ENCODE peak calls at places on chromosomes 1 and 21, in six cellular contexts. I is IMR-90, T is mesenchymal stem cell, D is neuronal stem cell, J is H9, A is H1. V is an unnamed sample.
A peak's percentile ranks its signal among the peaks of the same experiment; 100 is the strongest.

GRCh38 chr1:159091547-159092397 is 15.2 kb upstream of the AIM2 start:
- DNase-seq in T (peak; percentile 76), A (no peak), J (no peak), I (peak; percentile 86), D (no peak), V (peak; percentile 38)

GRCh38 chr1:246647113-246647512 is 77.1 kb upstream of the SCCPDH start:
- DNase-seq in J (peak; percentile 89), D (no peak), A (peak; percentile 58), I (peak; percentile 71), T (peak; percentile 79), V (peak; percentile 33)

GRCh38 chr1:235563513-235563912 is 59.3 kb upstream of the B3GALNT2 start:
- DNase-seq in D (no peak), J (no peak), A (no peak), T (no peak), I (no peak), V (no peak)

GRCh38 chr1:50424045-50424939 is 1.0 kb upstream of the DMRTA2 start:
- DNase-seq in J (no peak), T (peak; percentile 38), A (no peak), D (no peak), I (no peak), V (no peak)

GRCh38 chr1:183995322-183996035 is 42.0 kb downstream of the COLGALT2 start:
- DNase-seq in T (peak; percentile 68), I (peak; percentile 28), J (peak; percentile 46), D (no peak), A (no peak), V (no peak)

GRCh38 chr1:151326619-151327222 is 495 bp downstream of the PI4KB start:
- DNase-seq in I (peak; percentile 49), J (no peak), T (peak; percentile 84), D (no peak), A (no peak), V (peak; percentile 49)

GRCh38 chr1:231407049-231407448 is 15.0 kb downstream of the EGLN1 start:
- DNase-seq in J (no peak), D (no peak), T (no peak), I (no peak), A (no peak), V (no peak)

GRCh38 chr1:107919953-107920352 is 45.0 kb downstream of the VAV3 start:
- DNase-seq in T (no peak), I (no peak), A (no peak), J (no peak), D (no peak), V (no peak)

GRCh38 chr1:33826711-33827110 is 37.2 kb upstream of the HMGB4 start:
- DNase-seq in J (no peak), T (no peak), A (no peak), D (no peak), I (no peak), V (no peak)

GRCh38 chr1:205913451-205914204 is 29.6 kb downstream of the SLC26A9 start:
- DNase-seq in T (no peak), A (no peak), I (no peak), J (no peak), D (no peak), V (no peak)

GRCh38 chr1:205354259-205354904 is 2.3 kb downstream of the KLHDC8A start:
- DNase-seq in I (peak; percentile 76), A (no peak), D (no peak), T (peak; percentile 73), J (no peak), V (peak; percentile 46)

GRCh38 chr1:238624786-238625185 is 734.1 kb upstream of the ZP4 start:
- DNase-seq in J (no peak), A (no peak), D (no peak), I (peak; percentile 31), T (no peak), V (no peak)

GRCh38 chr1:69319287-69319686 is 248.4 kb upstream of the LRRC7 start:
- DNase-seq in T (no peak), D (no peak), I (no peak), J (no peak), A (no peak), V (no peak)

GRCh38 chr1:228108742-228109072 is 392 bp downstream of the MRPL55 start:
- DNase-seq in D (no peak), A (no peak), I (no peak), T (no peak), J (no peak), V (no peak)

GRCh38 chr1:83978056-83978455 is 20.9 kb downstream of the TTLL7 start:
- DNase-seq in T (no peak), J (no peak), D (no peak), A (no peak), I (no peak), V (no peak)

GRCh38 chr1:112502827-112503226 is 5.9 kb upstream of the WNT2B start:
- DNase-seq in T (no peak), J (no peak), D (no peak), A (no peak), I (no peak), V (no peak)

GRCh38 chr1:109161836-109162606 is 48.1 kb downstream of the ELAPOR1 start:
- DNase-seq in D (no peak), A (no peak), J (no peak), I (peak; percentile 89), T (peak; percentile 93), V (peak; percentile 97)

GRCh38 chr1:36322786-36323635 is 434 bp downstream of the EVA1B start:
- DNase-seq in D (peak; percentile 33), I (peak; percentile 59), J (peak; percentile 70), T (peak; percentile 80), A (no peak), V (no peak)

GRCh38 chr1:109784551-109785252 is 21.0 kb upstream of the EPS8L3 start:
- DNase-seq in J (no peak), T (no peak), I (no peak), D (no peak), A (no peak), V (no peak)

DNA sequence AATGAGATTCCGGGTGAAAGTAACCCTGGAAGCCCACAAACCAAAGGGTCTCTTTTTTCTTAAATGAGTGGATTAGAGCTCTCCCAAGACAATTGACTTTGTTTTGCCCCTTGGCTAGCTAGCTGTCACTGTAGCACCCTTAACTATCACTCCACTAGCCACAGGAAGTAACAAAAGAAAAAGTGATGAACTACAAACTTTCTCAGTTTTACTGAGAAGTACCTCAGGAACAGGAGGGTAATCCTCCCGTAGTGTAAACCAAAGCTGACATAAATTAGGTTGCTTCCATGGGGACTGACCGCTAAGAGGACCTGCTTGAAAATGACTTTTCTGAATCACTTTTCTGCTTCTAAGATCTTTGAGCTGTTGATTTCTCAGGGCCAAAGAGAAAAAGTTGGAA is 240.1 kb downstream of the BARHL2 start:
- DNase-seq in A (no peak), J (no peak), D (no peak), T (no peak), I (no peak), V (no peak)
- H3K14ac ChIP-seq in A (no peak overlapping the region), J (no peak overlapping the region), D (no peak overlapping the region), T (no peak overlapping the region), I (no peak overlapping the region), V (no peak overlapping the region)

GRCh38 chr1:91098299-91098901 is 76.6 kb upstream of the ZNF644 start:
- DNase-seq in I (no peak), J (no peak), A (no peak), T (peak; percentile 63), D (no peak), V (peak; percentile 34)

GRCh38 chr1:91104712-91105111 is 82.9 kb upstream of the ZNF644 start:
- DNase-seq in T (no peak), A (no peak), J (no peak), D (no peak), I (no peak), V (no peak)

GRCh38 chr1:91099746-91100621 is 78.1 kb upstream of the ZNF644 start:
- DNase-seq in J (no peak), A (no peak), I (no peak), T (peak; percentile 28), D (no peak), V (peak; percentile 83)
- H3K9ac ChIP-seq in J (no peak overlapping the region), A (no peak overlapping the region), I (no peak overlapping the region), T (no peak overlapping the region), D (no peak overlapping the region), V (no peak overlapping the region)

GRCh38 chr21:32572574-32573420 is 12.5 kb downstream of the TCP10L start:
- DNase-seq in T (no peak), I (no peak), A (no peak), J (no peak), D (no peak), V (peak; percentile 86)

GRCh38 chr21:32570456-32570855 is 14.9 kb downstream of the TCP10L start:
- DNase-seq in D (no peak), I (no peak), J (no peak), A (no peak), T (no peak), V (no peak)

GRCh38 chr21:32576011-32576410 is 9.3 kb downstream of the TCP10L start:
- DNase-seq in I (no peak), A (no peak), T (no peak), J (no peak), D (no peak), V (no peak)

GRCh38 chr21:32578107-32578691 is 7.1 kb downstream of the TCP10L start:
- DNase-seq in D (no peak), I (peak; percentile 9), J (peak; percentile 79), T (no peak), A (peak; percentile 23), V (no peak)

GRCh38 chr21:32574946-32575925 is 10.1 kb downstream of the TCP10L start:
- DNase-seq in I (no peak), T (no peak), D (no peak), A (no peak), J (no peak), V (no peak)
- H3K14ac ChIP-seq in I (no peak overlapping the region), T (no peak overlapping the region), D (peak overlapping the region; percentile 48), A (no peak overlapping the region), J (no peak overlapping the region), V (no peak overlapping the region)

DNA sequence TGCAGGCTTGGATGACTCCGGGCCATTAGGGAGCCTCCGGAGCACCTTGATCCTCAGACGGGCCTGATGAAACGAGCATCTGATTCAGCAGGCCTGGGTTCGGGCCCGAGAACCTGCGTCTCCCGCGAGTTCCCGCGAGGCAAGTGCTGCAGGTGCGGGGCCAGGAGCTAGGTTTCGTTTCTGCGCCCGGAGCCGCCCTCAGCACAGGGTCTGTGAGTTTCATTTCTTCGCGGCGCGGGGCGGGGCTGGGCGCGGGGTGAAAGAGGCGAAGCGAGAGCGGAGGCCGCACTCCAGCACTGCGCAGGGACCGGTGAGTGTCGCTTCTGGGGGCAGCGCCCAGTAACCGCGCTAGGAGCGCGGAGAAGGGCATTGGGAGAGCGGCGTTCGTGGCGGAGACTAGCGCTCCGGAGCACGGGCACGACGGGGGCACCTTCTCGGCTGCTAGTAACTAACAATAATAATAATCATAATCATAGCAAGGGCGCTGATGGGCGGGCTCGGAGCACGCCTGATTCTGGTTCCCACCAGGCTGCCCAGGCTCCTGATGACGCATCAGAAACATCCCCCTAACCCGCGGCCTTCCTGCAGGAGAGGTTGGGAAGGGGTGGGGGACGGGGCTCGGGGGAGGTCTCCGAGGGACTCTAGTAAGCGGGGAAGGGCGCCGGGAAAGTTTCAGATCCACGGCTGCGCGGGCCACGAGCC is at the start of gene MX1:
- DNase-seq in T (peak; percentile 59), J (peak; percentile 56), I (peak; percentile 10), D (no peak), A (no peak), V (peak; percentile 45)
- H3K9ac ChIP-seq in T (peak within 1 kb of the TSS; percentile 92), J (no peak within 1 kb of the TSS), I (peak within 1 kb of the TSS; percentile 13), D (no peak within 1 kb of the TSS), A (no peak within 1 kb of the TSS), V (no peak within 1 kb of the TSS)